ENCODE peak calls at places on chromosome 9, in eight cellular contexts. D, R, M, B, X, C, T and H are unnamed samples.

GRCh38 chr9:126503333-126504085 is 110.2 kb upstream of the LMX1B start:
- DNase-seq in T (no peak), B (no peak), X (no peak), M (no peak), R (no peak), D (no peak), C (no peak), H (no peak)

GRCh38 chr9:125987420-125987819 is 240.2 kb downstream of the PBX3 start:
- DNase-seq in D (no peak), C (no peak), X (no peak), T (no peak), B (no peak), R (no peak), M (no peak), H (no peak)

GRCh38 chr9:89038354-89039091 is 47.3 kb downstream of the S1PR3 start:
- DNase-seq in B (no peak), M (no peak), X (peak), R (no peak), D (no peak), C (peak), T (no peak), H (no peak)

GRCh38 chr9:112705773-112706427 is 12.0 kb downstream of the INIP start:
- DNase-seq in B (no peak), T (no peak), C (peak), R (peak), M (no peak), D (no peak), X (no peak), H (no peak)

GRCh38 chr9:86184125-86184524 is 75.3 kb downstream of the C9orf153 start:
- DNase-seq in T (no peak), D (no peak), R (no peak), C (no peak), B (no peak), M (no peak), X (no peak), H (no peak)

GRCh38 chr9:121288874-121289553 is 21.1 kb downstream of the GSN start:
- DNase-seq in D (no peak), T (no peak), B (no peak), R (no peak), X (no peak), C (peak), M (no peak), H (no peak)

GRCh38 chr9:87381746-87382145 is 115.9 kb upstream of the DAPK1 start:
- DNase-seq in D (no peak), R (no peak), B (no peak), M (no peak), X (no peak), C (peak), T (no peak), H (no peak)

GRCh38 chr9:81559197-81559596 is 130.2 kb downstream of the TLE1 start:
- DNase-seq in B (no peak), D (no peak), M (no peak), C (no peak), R (no peak), T (no peak), X (no peak), H (no peak)

GRCh38 chr9:90009447-90009846 is 404.6 kb downstream of the GADD45G start:
- DNase-seq in M (no peak), C (no peak), T (no peak), X (no peak), R (peak), B (no peak), D (peak), H (no peak)

GRCh38 chr9:35882265-35882848 is 12.2 kb upstream of the OR13J1 start:
- DNase-seq in T (peak), R (peak), M (peak), X (no peak), B (peak), C (peak), D (peak), H (peak)

GRCh38 chr9:135413461-135413860 is 66.1 kb upstream of the PPP1R26 start:
- DNase-seq in C (no peak), M (no peak), D (no peak), R (no peak), X (no peak), B (no peak), T (no peak), H (no peak)

GRCh38 chr9:121735065-121735791 is 83.8 kb downstream of the DAB2IP start:
- DNase-seq in T (peak), M (no peak), C (peak), D (no peak), R (no peak), X (no peak), B (no peak), H (no peak)

GRCh38 chr9:4066120-4066519 is 233.7 kb downstream of the GLIS3 start:
- DNase-seq in B (no peak), M (no peak), X (no peak), C (no peak), T (no peak), R (no peak), D (no peak), H (no peak)

GRCh38 chr9:109249615-109250014 is 71.2 kb downstream of the EPB41L4B start:
- DNase-seq in M (no peak), R (no peak), X (no peak), C (no peak), D (no peak), B (no peak), T (no peak), H (no peak)

GRCh38 chr9:95499101-95499676 is 17.6 kb downstream of the PTCH1 start:
- DNase-seq in X (no peak), T (no peak), R (no peak), C (no peak), D (no peak), B (no peak), M (no peak), H (no peak)

GRCh38 chr9:81028504-81028903 is 660.8 kb downstream of the TLE1 start:
- DNase-seq in R (no peak), T (no peak), D (no peak), X (peak), B (no peak), C (peak), M (no peak), H (no peak)

GRCh38 chr9:5908918-5909317 is 18.2 kb downstream of the MLANA start:
- DNase-seq in B (no peak), X (no peak), D (no peak), T (no peak), M (no peak), R (no peak), C (no peak), H (no peak)

GRCh38 chr9:117286245-117286644 is 128.6 kb downstream of the ASTN2 start:
- DNase-seq in T (no peak), X (no peak), D (no peak), B (no peak), C (no peak), M (no peak), R (no peak), H (no peak)

GRCh38 chr9:110095776-110096175 is 112.2 kb downstream of the C9orf152 start:
- DNase-seq in T (no peak), D (no peak), R (no peak), M (no peak), B (no peak), C (peak), X (no peak), H (no peak)